ENCODE peak calls at places on chromosomes 1 and 21, in six cellular contexts. Z is right atrium auricular region, G is dorsolateral prefrontal cortex, C is tibial nerve, W is K562, Q is A673. M is an unnamed sample.

GRCh38 chr1:242764161-242764560 is 239.7 kb upstream of the PLD5 start:
- DNase-seq in Z (no peak), G (no peak), C (no peak), W (no peak), Q (no peak), M (no peak)

GRCh38 chr1:55580845-55581332 is 365.7 kb upstream of the USP24 start:
- DNase-seq in Z (no peak), G (no peak), C (no peak), W (no peak), Q (no peak), M (no peak)

GRCh38 chr1:50369830-50370229 is 53.4 kb downstream of the DMRTA2 start:
- DNase-seq in Z (no peak), G (no peak), C (no peak), W (peak), Q (no peak), M (no peak)

GRCh38 chr1:38872401-38873026 is 634 bp downstream of the MYCBP start:
- DNase-seq in Z (no peak), G (peak), C (no peak), W (peak), Q (peak), M (peak)

GRCh38 chr1:3864884-3865283 is 7.6 kb downstream of the DFFB start:
- DNase-seq in Z (no peak), G (no peak), C (no peak), W (no peak), Q (no peak), M (no peak)

GRCh38 chr1:66446261-66447001 is 87.5 kb upstream of the SGIP1 start:
- DNase-seq in Z (no peak), G (no peak), C (no peak), W (peak), Q (peak), M (peak)

GRCh38 chr1:3069491-3070303 is 694 bp downstream of the PRDM16 start:
- DNase-seq in Z (no peak), G (peak), C (no peak), W (no peak), Q (peak), M (no peak)

GRCh38 chr1:109482796-109483638 is 688 bp upstream of the ATXN7L2 start:
- DNase-seq in Z (no peak), G (peak), C (no peak), W (peak), Q (no peak), M (peak)

GRCh38 chr1:85280636-85281035 is 4.2 kb upstream of the BCL10 start:
- DNase-seq in Z (no peak), G (no peak), C (no peak), W (no peak), Q (no peak), M (no peak)

GRCh38 chr1:64499966-64500365 is 30.0 kb downstream of the CACHD1 start:
- DNase-seq in Z (no peak), G (no peak), C (no peak), W (no peak), Q (no peak), M (no peak)

GRCh38 chr1:48977273-48977672 is 200.6 kb upstream of the BEND5 start:
- DNase-seq in Z (no peak), G (no peak), C (no peak), W (no peak), Q (no peak), M (no peak)

GRCh38 chr1:45412899-45413298 is 72.7 kb upstream of the MUTYH start:
- DNase-seq in Z (no peak), G (no peak), C (no peak), W (no peak), Q (no peak), M (no peak)

GRCh38 chr1:159900755-159901335 is 880 bp upstream of the CFAP45 start:
- DNase-seq in Z (no peak), G (no peak), C (no peak), W (no peak), Q (no peak), M (no peak)

GRCh38 chr1:246679211-246680177 is 44.7 kb upstream of the SCCPDH start:
- DNase-seq in Z (no peak), G (peak), C (no peak), W (no peak), Q (no peak), M (no peak)

GRCh38 chr1:43005460-43006351 is 47.0 kb upstream of the SLC2A1 start:
- DNase-seq in Z (no peak), G (no peak), C (no peak), W (peak), Q (no peak), M (no peak)

GRCh38 chr21:32951041-32951440 is 74.7 kb upstream of the OLIG2 start:
- DNase-seq in Z (no peak), G (no peak), C (no peak), W (no peak), Q (no peak), M (no peak)

GRCh38 chr1:62725255-62725654 is 37.1 kb upstream of the DOCK7 start:
- DNase-seq in Z (no peak), G (no peak), C (no peak), W (no peak), Q (peak), M (no peak)

GRCh38 chr1:187474266-187474665 is 645.5 kb downstream of the PLA2G4A start:
- DNase-seq in Z (no peak), G (no peak), C (no peak), W (no peak), Q (no peak), M (no peak)

GRCh38 chr1:244660595-244660994 is 7.7 kb downstream of the DESI2 start:
- DNase-seq in Z (no peak), G (no peak), C (no peak), W (no peak), Q (no peak), M (no peak)

GRCh38 chr1:88484862-88485261 is 199.2 kb upstream of the PKN2 start:
- DNase-seq in Z (no peak), G (no peak), C (no peak), W (no peak), Q (no peak), M (no peak)

GRCh38 chr1:66270122-66270812 is 263.7 kb upstream of the SGIP1 start:
- DNase-seq in Z (no peak), G (no peak), C (no peak), W (no peak), Q (no peak), M (no peak)

GRCh38 chr21:33894736-33895288 is 20.8 kb downstream of the ATP5PO start:
- DNase-seq in Z (peak), G (peak), C (peak), W (peak), Q (peak), M (peak)

DNA sequence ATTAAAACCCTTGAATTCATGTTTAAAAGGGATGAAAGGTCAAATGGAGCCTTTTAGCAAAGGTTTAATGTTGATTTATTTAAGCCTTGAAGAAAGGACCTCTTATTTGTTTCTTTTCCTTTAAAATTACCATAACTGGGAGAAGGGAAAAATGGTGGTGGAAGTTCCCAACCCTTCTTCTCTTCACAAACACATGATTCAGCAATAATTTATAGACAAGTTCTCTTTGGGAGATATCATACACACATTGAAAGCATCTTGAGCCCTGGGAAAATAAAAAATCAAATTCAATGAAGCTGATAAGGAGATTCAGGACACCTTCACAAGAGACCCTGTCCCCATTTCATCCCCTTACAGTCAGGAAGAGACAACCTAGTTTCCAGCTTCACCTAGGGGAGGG is 8.9 kb downstream of the ADAM30 start:
- DNase-seq in Z (no peak), G (no peak), C (no peak), W (no peak), Q (no peak), M (no peak)
- H3K27ac ChIP-seq in Z (no peak), G (no peak), C (no peak), W (no peak), Q (no peak), M (no peak)

GRCh38 chr1:223156343-223156742 is 13.3 kb upstream of the TLR5 start:
- DNase-seq in Z (no peak), G (no peak), C (no peak), W (no peak), Q (no peak), M (no peak)

GRCh38 chr1:223153177-223154119 is 10.4 kb upstream of the TLR5 start:
- DNase-seq in Z (no peak), G (no peak), C (no peak), W (peak), Q (peak), M (no peak)

GRCh38 chr1:223152399-223152798 is 9.4 kb upstream of the TLR5 start:
- DNase-seq in Z (no peak), G (no peak), C (no peak), W (peak), Q (no peak), M (no peak)

GRCh38 chr1:223155153-223155552 is 12.1 kb upstream of the TLR5 start:
- DNase-seq in Z (no peak), G (no peak), C (no peak), W (no peak), Q (no peak), M (no peak)
- TF ChIP-seq CTCF in Z (no peak), G (no peak), C (no peak), W (no peak), Q (no peak), M (no peak)

GRCh38 chr1:54340876-54341275 is 65.3 kb downstream of the SSBP3 start:
- DNase-seq in Z (no peak), G (no peak), C (no peak), W (no peak), Q (no peak), M (no peak)

GRCh38 chr1:54342306-54342705 is 63.9 kb downstream of the SSBP3 start:
- DNase-seq in Z (no peak), G (no peak), C (no peak), W (no peak), Q (no peak), M (no peak)

GRCh38 chr1:54341763-54342162 is 64.4 kb downstream of the SSBP3 start:
- DNase-seq in Z (no peak), G (no peak), C (no peak), W (no peak), Q (no peak), M (no peak)

GRCh38 chr1:54339126-54339525 is 67.1 kb downstream of the SSBP3 start:
- DNase-seq in Z (no peak), G (no peak), C (no peak), W (no peak), Q (no peak), M (no peak)

GRCh38 chr1:54340434-54340833 is 65.8 kb downstream of the SSBP3 start:
- DNase-seq in Z (no peak), G (no peak), C (no peak), W (no peak), Q (no peak), M (no peak)
- H3K4me3 ChIP-seq in Z (no peak), G (no peak), C (no peak), W (no peak), Q (no peak), M (no peak)

GRCh38 chr1:23303524-23303923 is 40.6 kb downstream of the HNRNPR start:
- DNase-seq in Z (no peak), G (no peak), C (no peak), W (no peak), Q (no peak), M (no peak)
- H3K27ac ChIP-seq in Z (no peak), G (no peak), C (no peak), W (no peak), Q (no peak), M (no peak)

GRCh38 chr1:82759035-82759434 is 958.3 kb downstream of the ADGRL2 start:
- DNase-seq in Z (no peak), G (no peak), C (no peak), W (no peak), Q (no peak), M (no peak)
- TF ChIP-seq CTCF in Z (no peak), G (no peak), C (no peak), W (no peak), Q (no peak), M (no peak)

GRCh38 chr1:15101801-15102200 is 51.7 kb upstream of the TMEM51 start:
- DNase-seq in Z (no peak), G (no peak), C (no peak), W (no peak), Q (no peak), M (no peak)

GRCh38 chr1:15099441-15100137 is 54.0 kb upstream of the TMEM51 start:
- DNase-seq in Z (no peak), G (no peak), C (no peak), W (no peak), Q (no peak), M (no peak)

GRCh38 chr1:15100369-15101111 is 53.0 kb upstream of the TMEM51 start:
- DNase-seq in Z (no peak), G (peak), C (no peak), W (peak), Q (peak), M (peak)

GRCh38 chr1:15102646-15103045 is 50.9 kb upstream of the TMEM51 start:
- DNase-seq in Z (no peak), G (no peak), C (no peak), W (no peak), Q (no peak), M (no peak)

DNA sequence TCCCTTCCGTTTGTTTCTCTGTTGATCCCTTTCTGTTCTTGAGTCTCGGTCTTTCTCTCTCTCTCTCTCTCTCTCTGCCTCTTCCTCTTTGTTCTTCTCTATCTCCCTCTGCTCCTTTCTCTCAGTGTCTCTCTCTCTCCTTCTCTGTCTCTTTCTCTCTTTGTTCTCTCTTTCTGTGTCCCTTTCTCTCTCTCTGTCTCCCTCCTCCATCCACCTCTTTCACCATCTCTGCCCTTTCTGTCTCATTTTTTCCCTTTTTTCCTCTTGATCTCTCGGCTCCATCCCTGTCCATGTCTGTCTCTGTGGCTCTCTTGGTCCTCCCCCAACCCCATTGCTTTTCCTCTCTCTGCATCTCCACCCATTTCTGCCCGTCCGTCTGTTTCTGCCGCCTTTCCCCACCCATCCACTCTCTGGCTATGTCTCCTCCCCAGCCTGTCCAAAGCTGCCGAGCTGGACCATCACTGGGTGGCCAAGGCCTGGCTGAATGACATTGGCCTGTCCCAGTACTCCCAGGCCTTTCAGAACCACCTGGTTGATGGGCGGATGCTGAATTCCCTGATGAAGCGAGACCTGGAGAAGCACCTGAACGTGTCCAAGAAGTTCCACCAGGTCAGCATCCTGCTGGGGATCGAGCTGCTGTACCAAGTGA is 52.3 kb upstream of the TMEM51 start:
- DNase-seq in Z (no peak), G (no peak), C (no peak), W (no peak), Q (no peak), M (no peak)
- H3K4me3 ChIP-seq in Z (no peak), G (no peak), C (no peak), W (no peak), Q (no peak), M (no peak)

DNA sequence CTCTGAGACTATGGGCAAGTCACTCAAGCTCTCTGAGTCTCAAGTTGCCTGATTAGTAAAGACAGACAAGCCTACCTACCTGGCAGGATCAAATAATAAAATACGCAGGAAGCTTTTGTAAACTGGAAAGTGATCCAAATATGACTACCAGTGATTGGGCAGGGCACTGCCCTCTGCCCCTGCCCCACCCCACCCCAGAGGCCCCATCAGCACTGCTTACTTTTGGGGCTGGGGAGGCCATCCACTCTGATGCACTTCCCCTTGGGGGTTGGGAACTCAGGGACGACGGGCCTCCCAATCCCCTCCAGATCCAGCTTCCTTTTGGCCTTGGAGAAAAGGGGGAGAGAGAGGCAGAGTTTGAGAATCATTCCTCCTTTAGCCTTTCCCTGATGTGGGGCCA is 6.9 kb downstream of the E2F2 start:
- DNase-seq in Z (no peak), G (no peak), C (no peak), W (no peak), Q (no peak), M (no peak)
- H3K27ac ChIP-seq in Z (no peak), G (no peak), C (no peak), W (no peak), Q (peak), M (no peak)

GRCh38 chr1:232339077-232339476 is 290.9 kb downstream of the SIPA1L2 start:
- DNase-seq in Z (no peak), G (no peak), C (no peak), W (no peak), Q (no peak), M (no peak)
- TF ChIP-seq CTCF in Z (no peak), G (no peak), C (no peak), W (no peak), Q (no peak), M (no peak)

DNA sequence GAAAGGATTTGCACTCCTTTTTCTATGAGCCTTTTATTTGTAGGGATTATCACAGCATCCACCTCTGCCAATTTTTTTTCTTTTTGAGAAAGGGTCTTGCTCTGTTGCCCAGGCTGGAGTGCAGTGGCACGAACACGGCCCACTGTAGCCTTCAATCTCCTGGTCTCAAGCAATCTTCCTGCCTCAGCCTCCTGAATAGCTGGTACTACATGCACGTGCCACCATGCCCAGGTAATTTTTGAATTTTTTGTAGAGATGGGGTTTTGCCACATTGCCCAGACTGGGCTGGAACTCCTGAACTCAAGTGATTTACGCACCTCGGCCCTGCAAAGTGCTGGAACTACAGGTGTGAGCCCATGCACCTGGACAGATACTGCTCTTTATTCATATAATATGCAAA is 2.1 kb downstream of the SAMSN1 start:
- DNase-seq in Z (no peak), G (no peak), C (no peak), W (peak), Q (no peak), M (no peak)
- H3K4me3 ChIP-seq in Z (no peak), G (peak), C (peak), W (peak), Q (no peak), M (peak)

GRCh38 chr1:209652873-209653401 is 712 bp upstream of the LAMB3 start:
- DNase-seq in Z (peak), G (peak), C (peak), W (peak), Q (peak), M (no peak)
- H3K27ac ChIP-seq in Z (no peak), G (no peak), C (no peak), W (no peak), Q (peak), M (no peak)

M was measured in CD8-positive, alpha-beta T cell.